ENCODE peak calls at places on chromosomes 2 and 18, in four cellular contexts. I is MV-4-11, S is left colon, Y is WTC11. Q is an unnamed sample.

GRCh38 chr2:170707821-170708795 is 7.0 kb upstream of the SP5 start:
- DNase-seq in Y (no peak), S (no peak), I (peak), Q (no peak)

GRCh38 chr18:29248856-29249255 is 1071.9 kb upstream of the CDH2 start:
- DNase-seq in I (no peak), Y (no peak), S (no peak), Q (no peak)

GRCh38 chr2:76170856-76171255 is 460.1 kb upstream of the GCFC2 start:
- DNase-seq in Y (no peak), I (no peak), S (no peak), Q (no peak)

GRCh38 chr2:130814931-130815680 is 21.6 kb upstream of the ARHGEF4 start:
- DNase-seq in I (no peak), Y (no peak), S (no peak), Q (no peak)

GRCh38 chr2:241202268-241202585 is 13.8 kb downstream of the ANO7 start:
- DNase-seq in I (no peak), Y (no peak), S (no peak), Q (no peak)

GRCh38 chr18:33194793-33195192 is 245.7 kb downstream of the CCDC178 start:
- DNase-seq in I (no peak), S (no peak), Y (no peak), Q (no peak)

GRCh38 chr2:181862583-181863281 is 28.8 kb upstream of the ITPRID2 start:
- DNase-seq in Y (no peak), S (no peak), I (no peak), Q (no peak)

GRCh38 chr2:205758051-205758450 is 75.8 kb downstream of the NRP2 start:
- DNase-seq in Y (no peak), S (no peak), I (no peak), Q (no peak)

GRCh38 chr2:217959723-217960122 is 43.1 kb downstream of the TNS1 start:
- DNase-seq in I (no peak), S (no peak), Y (no peak), Q (no peak)

GRCh38 chr2:218871345-218872302 is 9.0 kb upstream of the WNT10A start:
- DNase-seq in S (no peak), Y (no peak), I (peak), Q (no peak)

GRCh38 chr18:8937695-8938094 is 164.8 kb upstream of the NDUFV2 start:
- DNase-seq in I (no peak), Y (no peak), S (no peak), Q (no peak)

GRCh38 chr18:26549103-26549485 is 741 bp upstream of the KCTD1 start:
- DNase-seq in Y (no peak), S (peak), I (no peak), Q (peak)

GRCh38 chr2:165863816-165864221 is 69.8 kb upstream of the GALNT3 start:
- DNase-seq in S (no peak), Y (no peak), I (no peak), Q (no peak)

GRCh38 chr18:13387856-13388548 is 169.4 kb downstream of the LDLRAD4 start:
- DNase-seq in I (no peak), Y (no peak), S (no peak), Q (peak)

GRCh38 chr2:122875091-122875651 is 1119.7 kb downstream of the TSN start:
- DNase-seq in S (no peak), Y (no peak), I (no peak), Q (no peak)

GRCh38 chr2:6008186-6008585 is 316.0 kb downstream of the SOX11 start:
- DNase-seq in Y (no peak), I (no peak), S (no peak), Q (no peak)

GRCh38 chr2:59658906-59659305 is 894.5 kb downstream of the BCL11A start:
- DNase-seq in S (no peak), I (no peak), Y (no peak), Q (no peak)

GRCh38 chr18:77006305-77007175 is 126.0 kb downstream of the MBP start:
- DNase-seq in S (no peak), Y (no peak), I (peak), Q (peak)

GRCh38 chr2:177478029-177478428 is 85.5 kb downstream of the AGPS start:
- DNase-seq in Y (no peak), S (no peak), I (no peak), Q (no peak)

GRCh38 chr2:3246928-3247714 is 130.5 kb downstream of the EIPR1 start:
- DNase-seq in I (no peak), Y (no peak), S (no peak), Q (no peak)

GRCh38 chr2:61262699-61263098 is 100.7 kb downstream of the C2orf74 start:
- DNase-seq in I (no peak), Y (no peak), S (no peak), Q (no peak)

GRCh38 chr2:141021109-141021508 is 1109.7 kb downstream of the LRP1B start:
- DNase-seq in Y (no peak), S (no peak), I (no peak), Q (no peak)

GRCh38 chr2:241017228-241017940 is 19.0 kb downstream of the SNED1 start:
- DNase-seq in I (no peak), S (no peak), Y (no peak), Q (no peak)

GRCh38 chr2:206323486-206323885 is 49.0 kb downstream of the ZDBF2 start:
- DNase-seq in I (no peak), S (no peak), Y (peak), Q (no peak)

GRCh38 chr2:38443021-38443541 is 66.0 kb upstream of the ATL2 start:
- DNase-seq in Y (no peak), I (no peak), S (no peak), Q (no peak)

GRCh38 chr2:69960821-69961220 is 610 bp downstream of the ASPRV1 start:
- DNase-seq in I (no peak), Y (no peak), S (no peak), Q (no peak)

GRCh38 chr2:193627918-193628254 is 1433.2 kb upstream of the TMEFF2 start:
- DNase-seq in I (no peak), S (peak), Y (no peak), Q (no peak)

GRCh38 chr2:64646007-64646880 is 7.5 kb downstream of the SERTAD2 start:
- DNase-seq in I (peak), S (peak), Y (peak), Q (peak)

GRCh38 chr2:196206804-196207203 is 35.4 kb upstream of the STK17B start:
- DNase-seq in S (no peak), I (no peak), Y (no peak), Q (no peak)

GRCh38 chr2:214376631-214377624 is 33.9 kb upstream of the VWC2L start:
- DNase-seq in I (no peak), Y (no peak), S (no peak), Q (no peak)

GRCh38 chr2:40148344-40148743 is 303.5 kb downstream of the SLC8A1 start:
- DNase-seq in S (no peak), I (peak), Y (no peak), Q (no peak)

GRCh38 chr2:53569957-53570727 is 197.5 kb upstream of the CHAC2 start:
- DNase-seq in Y (no peak), I (no peak), S (no peak), Q (no peak)

GRCh38 chr2:95122197-95122551 is 566 bp upstream of the MRPS5 start:
- DNase-seq in Y (no peak), I (no peak), S (no peak), Q (no peak)

GRCh38 chr2:165637396-165637795 is 156.7 kb downstream of the GALNT3 start:
- DNase-seq in S (no peak), I (no peak), Y (no peak), Q (no peak)

GRCh38 chr2:62785216-62785615 is 79.7 kb downstream of the EHBP1 start:
- DNase-seq in S (no peak), Y (no peak), I (no peak), Q (no peak)

GRCh38 chr2:17539596-17539992 is 902 bp upstream of the VSNL1 start:
- DNase-seq in Y (peak), I (no peak), S (peak), Q (peak)

Q was measured in ecto neural progenitor cell.